ENCODE peak calls at places on chromosomes 13 and 19, in four cellular contexts. One of them, this sample, is unnamed.

GRCh38 chr13:28489975-28490550 is 4.9 kb downstream of the FLT1 start:
- DNase-seq in AG09309: no peak
- DNase-seq in activated CD4-positive, alpha-beta T cell treated with anti-CD3 and anti-CD28 coated beads, Interleukin-2, amount 50 U/mL, for 48 hours: no peak
- DNase-seq in KBM-7: no peak
- DNase-seq in this sample: no peak

GRCh38 chr13:67192751-67193150 is 37.4 kb downstream of the PCDH9 start:
- DNase-seq in AG09309: no peak
- DNase-seq in activated CD4-positive, alpha-beta T cell treated with anti-CD3 and anti-CD28 coated beads, Interleukin-2, amount 50 U/mL, for 48 hours: no peak
- DNase-seq in KBM-7: no peak
- DNase-seq in this sample: no peak

GRCh38 chr13:100520936-100521765 is 67.4 kb downstream of the GGACT start:
- DNase-seq in AG09309: no peak
- DNase-seq in activated CD4-positive, alpha-beta T cell treated with anti-CD3 and anti-CD28 coated beads, Interleukin-2, amount 50 U/mL, for 48 hours: no peak
- DNase-seq in KBM-7: no peak
- DNase-seq in this sample: no peak

GRCh38 chr13:76975863-76976262 is 16.0 kb upstream of the CLN5 start:
- DNase-seq in AG09309: no peak
- DNase-seq in activated CD4-positive, alpha-beta T cell treated with anti-CD3 and anti-CD28 coated beads, Interleukin-2, amount 50 U/mL, for 48 hours: no peak
- DNase-seq in KBM-7: no peak
- DNase-seq in this sample: no peak

GRCh38 chr13:39422845-39423565 is 180.0 kb downstream of the LHFPL6 start:
- DNase-seq in AG09309: no peak
- DNase-seq in activated CD4-positive, alpha-beta T cell treated with anti-CD3 and anti-CD28 coated beads, Interleukin-2, amount 50 U/mL, for 48 hours: no peak
- DNase-seq in KBM-7: no peak
- DNase-seq in this sample: no peak

GRCh38 chr19:58351558-58351878 is 1.8 kb downstream of the A1BG start:
- DNase-seq in AG09309: no peak
- DNase-seq in activated CD4-positive, alpha-beta T cell treated with anti-CD3 and anti-CD28 coated beads, Interleukin-2, amount 50 U/mL, for 48 hours: no peak
- DNase-seq in KBM-7: no peak
- DNase-seq in this sample: no peak

GRCh38 chr19:54938906-54939305 is 8.4 kb downstream of the NLRP7 start:
- DNase-seq in AG09309: no peak
- DNase-seq in activated CD4-positive, alpha-beta T cell treated with anti-CD3 and anti-CD28 coated beads, Interleukin-2, amount 50 U/mL, for 48 hours: no peak
- DNase-seq in KBM-7: no peak
- DNase-seq in this sample: no peak

GRCh38 chr13:70784590-70784989 is 676.3 kb upstream of the KLHL1 start:
- DNase-seq in AG09309: no peak
- DNase-seq in activated CD4-positive, alpha-beta T cell treated with anti-CD3 and anti-CD28 coated beads, Interleukin-2, amount 50 U/mL, for 48 hours: no peak
- DNase-seq in KBM-7: no peak
- DNase-seq in this sample: no peak

GRCh38 chr19:10518444-10519361 is 1.5 kb upstream of the S1PR5 start:
- DNase-seq in AG09309: no peak
- DNase-seq in activated CD4-positive, alpha-beta T cell treated with anti-CD3 and anti-CD28 coated beads, Interleukin-2, amount 50 U/mL, for 48 hours: no peak
- DNase-seq in KBM-7: no peak
- DNase-seq in this sample: no peak

GRCh38 chr19:14536926-14537692 is 7.7 kb downstream of the TECR start:
- DNase-seq in AG09309: no peak
- DNase-seq in activated CD4-positive, alpha-beta T cell treated with anti-CD3 and anti-CD28 coated beads, Interleukin-2, amount 50 U/mL, for 48 hours: peak
- DNase-seq in KBM-7: peak
- DNase-seq in this sample: no peak

GRCh38 chr19:54231077-54231931 is 8.5 kb upstream of the LILRB3 start:
- DNase-seq in AG09309: peak
- DNase-seq in activated CD4-positive, alpha-beta T cell treated with anti-CD3 and anti-CD28 coated beads, Interleukin-2, amount 50 U/mL, for 48 hours: peak
- DNase-seq in KBM-7: peak
- DNase-seq in this sample: peak

GRCh38 chr13:80030491-80030890 is 310.4 kb downstream of the SPRY2 start:
- DNase-seq in AG09309: no peak
- DNase-seq in activated CD4-positive, alpha-beta T cell treated with anti-CD3 and anti-CD28 coated beads, Interleukin-2, amount 50 U/mL, for 48 hours: no peak
- DNase-seq in KBM-7: peak
- DNase-seq in this sample: no peak

GRCh38 chr13:66886248-66886647 is 343.9 kb downstream of the PCDH9 start:
- DNase-seq in AG09309: no peak
- DNase-seq in activated CD4-positive, alpha-beta T cell treated with anti-CD3 and anti-CD28 coated beads, Interleukin-2, amount 50 U/mL, for 48 hours: no peak
- DNase-seq in KBM-7: no peak
- DNase-seq in this sample: no peak

GRCh38 chr19:55647732-55648656 is at the start of gene CCDC106:
- DNase-seq in AG09309: no peak
- DNase-seq in activated CD4-positive, alpha-beta T cell treated with anti-CD3 and anti-CD28 coated beads, Interleukin-2, amount 50 U/mL, for 48 hours: peak
- DNase-seq in KBM-7: peak
- DNase-seq in this sample: no peak

GRCh38 chr19:17052439-17052838 is 22.8 kb downstream of the HAUS8 start:
- DNase-seq in AG09309: peak
- DNase-seq in activated CD4-positive, alpha-beta T cell treated with anti-CD3 and anti-CD28 coated beads, Interleukin-2, amount 50 U/mL, for 48 hours: peak
- DNase-seq in KBM-7: peak
- DNase-seq in this sample: peak

GRCh38 chr19:16737909-16738308 is 18.3 kb downstream of the NWD1 start:
- DNase-seq in AG09309: no peak
- DNase-seq in activated CD4-positive, alpha-beta T cell treated with anti-CD3 and anti-CD28 coated beads, Interleukin-2, amount 50 U/mL, for 48 hours: no peak
- DNase-seq in KBM-7: no peak
- DNase-seq in this sample: no peak

GRCh38 chr19:42069619-42070293 is at the start of gene GRIK5:
- DNase-seq in AG09309: no peak
- DNase-seq in activated CD4-positive, alpha-beta T cell treated with anti-CD3 and anti-CD28 coated beads, Interleukin-2, amount 50 U/mL, for 48 hours: no peak
- DNase-seq in KBM-7: peak
- DNase-seq in this sample: no peak

GRCh38 chr19:12792048-12792852 is 964 bp downstream of the JUNB start:
- DNase-seq in AG09309: no peak
- DNase-seq in activated CD4-positive, alpha-beta T cell treated with anti-CD3 and anti-CD28 coated beads, Interleukin-2, amount 50 U/mL, for 48 hours: peak
- DNase-seq in KBM-7: peak
- DNase-seq in this sample: no peak

GRCh38 chr19:48819366-48819816 is 8.6 kb upstream of the BCAT2 start:
- DNase-seq in AG09309: peak
- DNase-seq in activated CD4-positive, alpha-beta T cell treated with anti-CD3 and anti-CD28 coated beads, Interleukin-2, amount 50 U/mL, for 48 hours: no peak
- DNase-seq in KBM-7: no peak
- DNase-seq in this sample: peak

GRCh38 chr19:30310806-30311121 is 61.4 kb upstream of the ZNF536 start:
- DNase-seq in AG09309: no peak
- DNase-seq in activated CD4-positive, alpha-beta T cell treated with anti-CD3 and anti-CD28 coated beads, Interleukin-2, amount 50 U/mL, for 48 hours: no peak
- DNase-seq in KBM-7: no peak
- DNase-seq in this sample: no peak

GRCh38 chr19:45499196-45500180 is 1.2 kb downstream of the PPM1N start:
- DNase-seq in AG09309: no peak
- DNase-seq in activated CD4-positive, alpha-beta T cell treated with anti-CD3 and anti-CD28 coated beads, Interleukin-2, amount 50 U/mL, for 48 hours: peak
- DNase-seq in KBM-7: peak
- DNase-seq in this sample: no peak

GRCh38 chr19:52981329-52981728 is 18.6 kb upstream of the ZNF816 start:
- DNase-seq in AG09309: no peak
- DNase-seq in activated CD4-positive, alpha-beta T cell treated with anti-CD3 and anti-CD28 coated beads, Interleukin-2, amount 50 U/mL, for 48 hours: no peak
- DNase-seq in KBM-7: no peak
- DNase-seq in this sample: no peak

GRCh38 chr13:91078093-91078679 is 269.3 kb upstream of the MIR17HG start:
- DNase-seq in AG09309: no peak
- DNase-seq in activated CD4-positive, alpha-beta T cell treated with anti-CD3 and anti-CD28 coated beads, Interleukin-2, amount 50 U/mL, for 48 hours: no peak
- DNase-seq in KBM-7: peak
- DNase-seq in this sample: no peak

GRCh38 chr19:4413588-4413987 is 11.1 kb downstream of the CHAF1A start:
- DNase-seq in AG09309: no peak
- DNase-seq in activated CD4-positive, alpha-beta T cell treated with anti-CD3 and anti-CD28 coated beads, Interleukin-2, amount 50 U/mL, for 48 hours: no peak
- DNase-seq in KBM-7: no peak
- DNase-seq in this sample: no peak

This sample was measured in stromal cell of bone marrow.